ENCODE peak calls at places on chromosomes 2 and 18, in eight cellular contexts. O, X, D, L, V, F, P and U are unnamed samples.

GRCh38 chr2:9235388-9236344 is 29.1 kb downstream of the ASAP2 start:
- DNase-seq in O (peak; percentile 78), X (peak; percentile 61), D (no peak), L (no peak), V (peak; percentile 71), F (no peak), P (peak; percentile 66), U (no peak)

GRCh38 chr2:239113164-239113563 is 265.3 kb downstream of the TWIST2 start:
- DNase-seq in O (peak; percentile 25), X (peak; percentile 52), D (no peak), L (no peak), V (peak; percentile 50), F (no peak), P (peak; percentile 62), U (no peak)

GRCh38 chr18:26765498-26765897 is 100.0 kb downstream of the AQP4 start:
- DNase-seq in O (no peak), X (no peak), D (no peak), L (no peak), V (no peak), F (no peak), P (no peak), U (no peak)

GRCh38 chr2:238653436-238654109 is 194.3 kb upstream of the TWIST2 start:
- DNase-seq in O (no peak), X (no peak), D (no peak), L (no peak), V (no peak), F (no peak), P (no peak), U (no peak)

GRCh38 chr2:173652311-173652710 is 297.6 kb downstream of the CDCA7 start:
- DNase-seq in O (peak; percentile 92), X (peak; percentile 97), D (peak; percentile 87), L (no peak), V (peak; percentile 92), F (no peak), P (peak; percentile 91), U (peak; percentile 76)

GRCh38 chr18:58807766-58808165 is 56.9 kb upstream of the ZNF532 start:
- DNase-seq in O (no peak), X (no peak), D (no peak), L (no peak), V (no peak), F (no peak), P (no peak), U (no peak)

GRCh38 chr2:149422991-149423338 is 92.6 kb downstream of the LYPD6 start:
- DNase-seq in O (no peak), X (no peak), D (no peak), L (no peak), V (no peak), F (no peak), P (no peak), U (no peak)

GRCh38 chr2:173625315-173625714 is 270.6 kb downstream of the CDCA7 start:
- DNase-seq in O (no peak), X (no peak), D (no peak), L (no peak), V (no peak), F (no peak), P (no peak), U (no peak)

GRCh38 chr2:109728809-109729208 is 65.3 kb upstream of the RGPD5 start:
- DNase-seq in O (no peak), X (peak; percentile 25), D (no peak), L (peak; percentile 57), V (peak; percentile 73), F (peak; percentile 34), P (peak; percentile 62), U (no peak)

GRCh38 chr2:14256890-14257289 is 375.6 kb upstream of the LRATD1 start:
- DNase-seq in O (peak; percentile 69), X (peak; percentile 44), D (no peak), L (no peak), V (peak; percentile 45), F (no peak), P (no peak), U (no peak)

GRCh38 chr2:43636616-43637015 is 444 bp upstream of the PLEKHH2 start:
- DNase-seq in O (no peak), X (no peak), D (no peak), L (no peak), V (no peak), F (no peak), P (no peak), U (no peak)

GRCh38 chr2:101111262-101111838 is 39.8 kb downstream of the TBC1D8 start:
- DNase-seq in O (no peak), X (no peak), D (no peak), L (no peak), V (no peak), F (no peak), P (no peak), U (no peak)

GRCh38 chr18:7789853-7790552 is 222.9 kb downstream of the PTPRM start:
- DNase-seq in O (peak; percentile 60), X (peak; percentile 63), D (peak; percentile 26), L (no peak), V (peak; percentile 43), F (no peak), P (peak; percentile 69), U (peak; percentile 8)

GRCh38 chr2:216632321-216632951 is 784 bp upstream of the IGFBP2 start:
- DNase-seq in O (no peak), X (no peak), D (no peak), L (no peak), V (no peak), F (no peak), P (no peak), U (no peak)

GRCh38 chr2:168703926-168704325 is 98.5 kb upstream of the NOSTRIN start:
- DNase-seq in O (no peak), X (no peak), D (no peak), L (no peak), V (no peak), F (no peak), P (no peak), U (no peak)

GRCh38 chr2:109342890-109343289 is 213.9 kb downstream of the SH3RF3 start:
- DNase-seq in O (no peak), X (no peak), D (no peak), L (no peak), V (no peak), F (no peak), P (no peak), U (no peak)

GRCh38 chr2:3522851-3523481 is 3.6 kb upstream of the ADI1 start:
- DNase-seq in O (no peak), X (peak; percentile 65), D (no peak), L (no peak), V (peak; percentile 87), F (no peak), P (peak; percentile 70), U (no peak)

GRCh38 chr2:102806250-102806837 is 44.5 kb downstream of the TMEM182 start:
- DNase-seq in O (peak; percentile 70), X (peak; percentile 80), D (peak; percentile 27), L (peak; percentile 57), V (peak; percentile 66), F (peak; percentile 64), P (peak; percentile 78), U (peak; percentile 39)

DNA sequence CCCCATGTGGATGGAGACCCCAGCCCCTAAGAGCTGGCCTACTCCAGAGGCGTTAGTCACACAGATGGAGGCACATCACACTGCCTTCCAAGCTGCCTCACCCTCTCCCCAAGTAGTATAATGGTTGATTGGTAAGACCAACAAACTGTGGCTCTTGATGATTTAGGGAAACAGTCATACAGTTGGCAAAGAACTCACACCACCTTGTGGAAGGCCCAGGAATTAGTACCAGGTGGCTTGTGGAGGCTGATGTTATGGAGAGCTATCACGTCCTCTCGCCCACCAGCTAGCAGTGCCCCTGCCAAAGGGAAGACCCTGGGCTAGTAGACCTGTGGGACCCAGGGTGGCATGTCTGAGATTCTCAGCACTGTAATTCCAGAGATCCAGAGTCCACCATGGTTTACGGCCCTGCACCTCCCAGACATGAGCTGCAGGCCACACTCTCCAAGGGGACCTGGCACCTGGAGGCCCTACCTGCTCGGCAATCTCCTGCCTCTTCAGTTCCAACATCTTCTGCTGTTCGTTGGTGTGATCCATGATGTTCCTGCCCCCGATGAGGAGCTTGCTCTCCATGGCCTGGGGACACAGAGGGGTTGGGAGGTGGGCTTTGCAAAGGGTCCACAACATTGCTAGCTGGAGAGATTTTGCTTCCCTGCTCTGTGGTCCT is 26.3 kb downstream of the KIF3C start:
- DNase-seq in O (no peak), X (no peak), D (no peak), L (no peak), V (no peak), F (no peak), P (no peak), U (no peak)
- TF ChIP-seq CTCF in O (no peak), X (no peak), D (peak; percentile 15), L (peak; percentile 7), V (no peak), F (no peak), P (no peak), U (no peak)

DNA sequence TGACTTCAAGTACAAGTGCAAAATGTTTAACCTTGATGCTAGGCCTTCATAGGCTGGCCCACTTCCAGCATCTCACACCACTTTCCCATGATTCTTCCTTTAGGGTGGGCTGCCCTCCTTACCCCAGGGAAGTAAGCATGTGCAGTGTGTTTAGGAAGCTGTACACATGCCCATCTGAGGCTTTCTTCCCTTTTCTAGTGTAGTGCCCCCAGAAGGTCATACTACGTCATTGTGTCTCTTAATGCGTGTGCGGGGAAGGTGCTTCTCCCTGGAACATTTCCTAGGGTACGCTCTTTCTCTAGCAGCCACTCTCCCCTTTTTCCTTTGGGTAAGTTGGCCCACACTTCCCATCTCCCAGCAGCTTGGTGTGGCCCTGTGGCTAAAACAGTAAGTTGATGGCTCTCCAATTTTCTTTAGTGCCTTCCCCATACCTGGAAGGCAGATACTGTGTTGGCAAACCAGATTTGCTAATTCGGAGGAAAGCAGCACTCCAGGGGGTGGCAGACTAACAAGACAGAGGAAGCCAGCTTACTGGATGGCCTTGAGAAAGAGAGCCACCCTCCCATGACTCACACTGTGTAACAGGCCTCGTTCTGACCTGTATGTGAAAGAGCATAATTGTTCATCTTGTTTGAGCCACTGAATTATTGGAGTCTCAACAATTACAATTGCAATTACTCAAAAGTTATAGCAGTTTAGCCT is 1.1 kb upstream of the SULT6B1 start:
- DNase-seq in O (peak; percentile 90), X (peak; percentile 86), D (no peak), L (no peak), V (peak; percentile 82), F (no peak), P (peak; percentile 79), U (peak; percentile 53)
- TF ChIP-seq CTCF in O (no peak), X (no peak), D (no peak), L (no peak), V (peak; percentile 27), F (no peak), P (no peak), U (no peak)

GRCh38 chr2:36074008-36074407 is 281.6 kb upstream of the CRIM1 start:
- DNase-seq in O (no peak), X (no peak), D (no peak), L (no peak), V (no peak), F (no peak), P (no peak), U (no peak)

DNA sequence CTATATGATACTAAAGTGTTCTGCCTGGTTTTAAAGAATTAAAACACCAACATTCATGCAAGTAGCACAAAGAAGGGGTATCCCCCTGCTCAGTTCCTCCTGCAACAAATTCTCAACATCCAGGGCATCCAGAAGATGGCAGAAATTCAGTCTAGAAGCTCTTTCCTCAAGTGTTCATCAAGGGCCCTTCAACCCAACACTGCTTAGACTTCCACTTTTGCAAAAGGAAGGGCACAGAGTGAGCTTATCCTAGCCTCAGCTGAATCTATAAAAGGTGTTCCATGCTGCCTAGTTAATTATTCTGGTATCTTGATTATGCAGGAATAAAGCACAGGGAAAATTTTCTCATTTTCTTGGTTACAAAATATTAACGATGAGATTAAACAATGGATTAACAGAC is 275.8 kb upstream of the CRIM1 start:
- DNase-seq in O (no peak), X (no peak), D (no peak), L (no peak), V (no peak), F (no peak), P (no peak), U (no peak)
- TF ChIP-seq CTCF in O (no peak), X (no peak), D (no peak), L (no peak), V (no peak), F (no peak), P (no peak), U (no peak)

GRCh38 chr2:48195168-48195567 is 288.9 kb upstream of the FBXO11 start:
- DNase-seq in O (no peak), X (no peak), D (no peak), L (no peak), V (no peak), F (no peak), P (no peak), U (no peak)
- TF ChIP-seq CTCF in O (no peak), X (no peak), D (no peak), L (no peak), V (no peak), F (no peak), P (no peak), U (no peak)